ENCODE peak calls at places on chromosomes 2 and 18, in four cellular contexts. T, H, P and G are unnamed samples.

GRCh38 chr2:121152861-121153260 is 132.1 kb downstream of the TFCP2L1 start:
- DNase-seq in H (no peak), T (no peak), P (no peak), G (no peak)

GRCh38 chr2:6027066-6027465 is 334.9 kb downstream of the SOX11 start:
- DNase-seq in P (no peak), T (no peak), H (no peak), G (no peak)

GRCh38 chr2:72915907-72916742 is 1.2 kb upstream of the EMX1 start:
- DNase-seq in P (no peak), H (no peak), T (peak; percentile 35), G (no peak)

GRCh38 chr18:56083097-56083865 is 495.3 kb upstream of the TCF4 start:
- DNase-seq in T (no peak), H (peak; percentile 99), P (peak; percentile 77), G (no peak)

GRCh38 chr2:102141915-102142828 is at the start of gene IL1R1:
- DNase-seq in T (peak; percentile 21), H (peak; percentile 73), P (peak; percentile 74), G (no peak)

GRCh38 chr2:128465246-128466170 is 146.8 kb upstream of the HS6ST1 start:
- DNase-seq in H (no peak), P (no peak), T (no peak), G (no peak)

GRCh38 chr2:228658998-228659397 is 477.5 kb upstream of the SPHKAP start:
- DNase-seq in H (no peak), P (peak; percentile 96), T (no peak), G (no peak)

GRCh38 chr2:143121957-143122356 is 7.3 kb upstream of the ARHGAP15 start:
- DNase-seq in P (no peak), T (no peak), H (no peak), G (no peak)

GRCh38 chr2:12766421-12766879 is 49.7 kb downstream of the TRIB2 start:
- DNase-seq in H (no peak), P (peak; percentile 24), T (no peak), G (no peak)

GRCh38 chr2:174774828-174775227 is 10.6 kb upstream of the CHRNA1 start:
- DNase-seq in P (no peak), H (no peak), T (no peak), G (no peak)

GRCh38 chr18:76450912-76451421 is 44.1 kb downstream of the ZNF516 start:
- DNase-seq in T (peak; percentile 45), P (peak; percentile 81), H (peak; percentile 72), G (no peak)

GRCh38 chr2:45930396-45930792 is 278.9 kb downstream of the PRKCE start:
- DNase-seq in H (no peak), P (peak; percentile 78), T (no peak), G (no peak)

GRCh38 chr2:111121028-111121872 is 536 bp downstream of the BCL2L11 start:
- DNase-seq in P (peak; percentile 23), T (peak; percentile 51), H (peak; percentile 48), G (no peak)

GRCh38 chr2:17620841-17621240 is 80.3 kb downstream of the VSNL1 start:
- DNase-seq in P (peak; percentile 77), H (peak; percentile 7), T (no peak), G (no peak)

GRCh38 chr2:77954931-77955330 is 432.8 kb upstream of the LRRTM4 start:
- DNase-seq in P (no peak), T (no peak), H (no peak), G (no peak)

GRCh38 chr2:176110975-176111663 is 4.0 kb downstream of the HOXD11 start:
- DNase-seq in H (peak; percentile 74), P (peak; percentile 27), T (peak; percentile 48), G (no peak)

GRCh38 chr18:26429535-26429934 is 118.8 kb downstream of the KCTD1 start:
- DNase-seq in P (peak; percentile 73), H (no peak), T (no peak), G (peak; percentile 56)

GRCh38 chr2:133953524-133953923 is 300.3 kb upstream of the MGAT5 start:
- DNase-seq in P (no peak), T (no peak), H (no peak), G (no peak)

GRCh38 chr2:174697267-174697666 is 67.0 kb downstream of the CHRNA1 start:
- DNase-seq in P (peak; percentile 52), H (peak; percentile 57), T (peak; percentile 73), G (no peak)

GRCh38 chr2:1707771-1708351 is 36.5 kb downstream of the PXDN start:
- DNase-seq in T (peak; percentile 39), H (peak; percentile 92), P (peak; percentile 98), G (no peak)

GRCh38 chr2:105179469-105180372 is 61.8 kb upstream of the GPR45 start:
- DNase-seq in P (peak; percentile 63), T (peak; percentile 60), H (peak; percentile 77), G (peak; percentile 69)

DNA sequence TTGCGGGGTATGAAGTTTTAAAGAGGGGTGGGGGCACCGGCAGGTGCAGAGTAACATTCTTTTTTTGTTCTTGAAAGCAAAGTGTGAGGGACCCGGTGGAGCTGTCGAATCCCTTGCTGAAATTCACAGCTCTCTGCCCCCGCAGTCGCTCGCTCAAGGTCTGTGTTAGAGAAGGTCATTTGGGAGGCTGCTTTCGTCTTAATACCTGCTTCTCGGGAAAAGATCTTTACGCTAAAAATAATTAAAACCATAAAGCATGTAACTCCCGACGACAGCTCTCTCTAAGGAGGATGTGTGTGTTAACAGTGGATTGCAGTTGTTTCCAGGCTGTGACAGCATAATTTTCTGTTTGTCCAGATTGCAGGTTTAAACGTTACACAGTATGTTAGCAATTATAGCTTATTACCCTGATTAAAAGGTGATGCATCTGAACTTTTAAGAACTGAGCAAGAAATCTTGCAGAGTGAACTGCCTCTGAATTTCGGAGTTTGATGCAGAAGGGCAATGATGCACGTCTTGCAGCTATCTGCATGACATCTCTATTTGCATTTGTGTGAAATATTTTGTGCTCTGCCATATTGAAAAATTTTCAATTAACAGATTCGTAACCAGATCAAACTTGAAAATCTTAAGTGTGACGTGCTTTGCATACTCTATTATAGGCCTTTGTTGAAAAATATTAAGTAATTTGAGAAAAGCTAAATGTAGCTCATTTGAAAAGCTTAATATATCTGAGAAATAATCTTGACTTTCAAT is 952 bp downstream of the RAPGEF4 start:
- DNase-seq in H (no peak), P (no peak), T (no peak), G (no peak)
- H3K4me3 ChIP-seq in H (peak overlapping the region; percentile 31), P (no peak overlapping the region), T (peak overlapping the region; percentile 44), G (peak overlapping the region; percentile 37)

DNA sequence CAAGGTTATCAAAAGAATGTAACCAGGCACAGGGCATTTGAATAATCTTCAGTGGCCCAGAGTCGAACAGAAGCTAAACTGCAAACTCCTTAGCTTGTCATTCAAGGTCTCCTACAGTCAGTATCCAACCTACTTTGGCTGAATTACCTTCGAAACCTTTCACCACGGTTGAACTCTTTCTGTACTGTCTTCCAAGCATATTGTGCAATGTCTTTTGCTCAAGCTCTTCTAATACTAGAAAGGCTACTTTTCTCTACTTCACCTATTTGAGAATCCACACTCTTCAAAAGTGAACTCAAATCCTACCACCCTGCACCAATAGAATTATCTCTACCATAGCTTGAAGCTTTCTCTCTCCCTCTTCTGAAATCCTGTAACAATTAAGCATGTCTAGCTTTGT is 142.9 kb downstream of the NR4A2 start:
- DNase-seq in P (no peak), T (no peak), H (no peak), G (no peak)
- TF ChIP-seq CTCF in P (no peak), T (no peak), H (no peak), G (no peak)

GRCh38 chr2:167333245-167333644 is 445.0 kb downstream of the XIRP2 start:
- DNase-seq in H (no peak), T (no peak), P (no peak), G (no peak)

GRCh38 chr2:167332358-167332757 is 444.1 kb downstream of the XIRP2 start:
- DNase-seq in P (no peak), H (peak; percentile 5), T (no peak), G (no peak)

GRCh38 chr2:167334343-167334742 is 446.1 kb downstream of the XIRP2 start:
- DNase-seq in H (no peak), T (no peak), P (no peak), G (no peak)

GRCh38 chr2:167335627-167336026 is 447.3 kb downstream of the XIRP2 start:
- DNase-seq in H (peak; percentile 59), T (no peak), P (no peak), G (no peak)

DNA sequence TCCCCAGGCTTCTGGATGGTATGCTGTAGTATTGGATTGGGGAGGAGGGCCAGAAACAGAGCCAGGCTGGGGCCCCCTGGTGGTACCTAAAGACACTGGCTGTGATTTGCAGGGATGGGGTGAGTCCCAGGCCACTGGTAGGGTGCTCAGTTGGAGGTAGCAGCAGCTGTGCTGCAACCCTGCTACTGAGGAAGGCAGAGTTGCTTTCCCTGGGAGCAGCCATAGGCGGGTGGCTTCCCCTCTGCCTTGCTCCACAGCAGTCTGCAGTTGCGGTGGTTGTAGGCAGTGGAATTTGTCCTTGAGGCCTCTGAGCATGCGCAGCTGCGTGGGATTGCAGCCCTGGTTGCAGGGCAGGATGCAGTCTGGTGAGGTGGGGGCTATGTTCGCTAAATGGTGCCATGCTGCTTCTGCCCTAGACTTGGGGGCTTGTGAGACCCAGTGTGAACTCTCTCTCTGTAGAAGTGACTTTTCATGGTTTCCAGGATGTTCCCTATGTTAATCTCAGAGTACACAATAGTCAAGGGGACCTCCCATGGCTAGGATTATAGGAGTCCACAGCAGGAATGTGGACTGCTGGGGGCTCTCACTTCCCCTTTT is 443.5 kb downstream of the XIRP2 start:
- DNase-seq in T (no peak), P (no peak), H (no peak), G (no peak)
- H3K4me3 ChIP-seq in T (no peak overlapping the region), P (no peak overlapping the region), H (no peak overlapping the region), G (no peak overlapping the region)

GRCh38 chr2:3626118-3626816 is 31.4 kb downstream of the COLEC11 start:
- DNase-seq in P (no peak), T (no peak), H (peak; percentile 29), G (no peak)

GRCh38 chr2:3625186-3625585 is 30.3 kb downstream of the COLEC11 start:
- DNase-seq in T (no peak), H (no peak), P (no peak), G (no peak)

GRCh38 chr2:3627500-3628100 is 30.4 kb upstream of the ALLC start:
- DNase-seq in T (no peak), H (no peak), P (no peak), G (no peak)

GRCh38 chr2:3628241-3628679 is 29.7 kb upstream of the ALLC start:
- DNase-seq in P (no peak), T (no peak), H (no peak), G (no peak)

GRCh38 chr2:3626817-3627499 is 31.0 kb upstream of the ALLC start:
- DNase-seq in P (no peak), H (no peak), T (no peak), G (no peak)
- TF ChIP-seq CTCF in P (no peak), H (no peak), T (no peak), G (no peak)

DNA sequence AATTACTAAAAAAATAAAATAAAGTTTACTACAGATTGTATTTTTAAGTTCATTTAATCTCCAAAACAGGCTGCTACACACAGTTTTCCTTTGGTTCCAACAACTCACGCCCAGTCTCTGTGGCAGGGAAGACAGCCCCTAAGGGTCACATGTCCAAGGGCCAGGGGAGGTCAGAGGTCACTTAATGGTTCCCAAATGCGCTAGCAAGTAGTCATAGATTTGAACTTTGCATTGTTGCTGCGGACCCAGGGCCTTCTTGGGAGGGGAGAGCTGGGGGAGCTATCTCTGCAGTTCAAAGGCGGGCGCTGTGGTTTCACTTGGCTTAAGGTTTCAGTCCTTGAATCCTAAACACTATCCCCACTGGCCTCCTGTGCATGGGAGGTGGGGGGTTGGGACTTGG is 74.8 kb upstream of the ZNF532 start:
- DNase-seq in H (no peak), P (no peak), T (no peak), G (no peak)
- H3K4me3 ChIP-seq in H (no peak overlapping the region), P (no peak overlapping the region), T (no peak overlapping the region), G (no peak overlapping the region)

DNA sequence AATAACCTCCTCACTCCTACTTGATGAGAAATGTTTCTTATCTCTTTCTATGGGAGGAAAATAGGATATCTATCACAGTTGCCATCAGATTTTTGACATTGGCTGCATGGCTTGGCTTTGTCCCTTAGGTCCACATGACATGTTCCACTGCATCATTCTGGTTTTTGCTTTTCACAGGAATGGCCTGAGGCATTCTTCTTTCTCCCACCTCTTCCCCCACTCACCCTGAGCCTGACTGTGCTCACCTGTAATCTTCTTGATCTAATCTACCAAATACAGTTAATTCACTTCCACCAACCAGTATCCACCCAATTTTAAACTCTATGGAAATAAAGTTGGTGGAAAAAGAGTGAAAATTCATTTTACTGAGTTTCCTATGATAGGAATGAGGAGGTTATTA is 763.5 kb upstream of the CELF4 start:
- DNase-seq in H (no peak), T (no peak), P (no peak), G (no peak)
- TF ChIP-seq CTCF in H (no peak), T (no peak), P (no peak), G (no peak)